ENCODE peak calls at places on chromosomes 3 and 15, in six cellular contexts. One of them, this sample, is unnamed.

GRCh38 chr3:100073555-100074307 is 40.6 kb downstream of the FILIP1L start:
- DNase-seq in GM12864: no peak
- DNase-seq in AG10803: peak
- DNase-seq in HFF-Myc: no peak
- DNase-seq in cardiac fibroblast: peak
- DNase-seq in IMR-90: peak
- DNase-seq in this sample: no peak

GRCh38 chr3:134338201-134338512 is 36.1 kb downstream of the AMOTL2 start:
- DNase-seq in GM12864: no peak
- DNase-seq in AG10803: no peak
- DNase-seq in HFF-Myc: no peak
- DNase-seq in cardiac fibroblast: no peak
- DNase-seq in IMR-90: no peak
- DNase-seq in this sample: no peak

GRCh38 chr3:39137991-39138803 is 15.2 kb downstream of the CSRNP1 start:
- DNase-seq in GM12864: no peak
- DNase-seq in AG10803: no peak
- DNase-seq in HFF-Myc: no peak
- DNase-seq in cardiac fibroblast: no peak
- DNase-seq in IMR-90: no peak
- DNase-seq in this sample: no peak

GRCh38 chr3:170751894-170752283 is 118.1 kb downstream of the RPL22L1 start:
- DNase-seq in GM12864: no peak
- DNase-seq in AG10803: no peak
- DNase-seq in HFF-Myc: no peak
- DNase-seq in cardiac fibroblast: no peak
- DNase-seq in IMR-90: peak
- DNase-seq in this sample: no peak

GRCh38 chr15:35129361-35129760 is 44.3 kb upstream of the NANOGP8 start:
- DNase-seq in GM12864: no peak
- DNase-seq in AG10803: no peak
- DNase-seq in HFF-Myc: no peak
- DNase-seq in cardiac fibroblast: no peak
- DNase-seq in IMR-90: no peak
- DNase-seq in this sample: no peak

GRCh38 chr3:69326821-69327433 is 59.0 kb downstream of the FRMD4B start:
- DNase-seq in GM12864: peak
- DNase-seq in AG10803: no peak
- DNase-seq in HFF-Myc: no peak
- DNase-seq in cardiac fibroblast: peak
- DNase-seq in IMR-90: no peak
- DNase-seq in this sample: no peak

GRCh38 chr3:148158210-148158609 is 539.5 kb upstream of the AGTR1 start:
- DNase-seq in GM12864: no peak
- DNase-seq in AG10803: peak
- DNase-seq in HFF-Myc: peak
- DNase-seq in cardiac fibroblast: peak
- DNase-seq in IMR-90: peak
- DNase-seq in this sample: no peak

GRCh38 chr3:192449036-192449435 is 278.3 kb downstream of the FGF12 start:
- DNase-seq in GM12864: no peak
- DNase-seq in AG10803: no peak
- DNase-seq in HFF-Myc: no peak
- DNase-seq in cardiac fibroblast: peak
- DNase-seq in IMR-90: no peak
- DNase-seq in this sample: no peak

GRCh38 chr3:9388562-9389272 is 8.7 kb upstream of the SETD5 start:
- DNase-seq in GM12864: no peak
- DNase-seq in AG10803: no peak
- DNase-seq in HFF-Myc: no peak
- DNase-seq in cardiac fibroblast: no peak
- DNase-seq in IMR-90: no peak
- DNase-seq in this sample: no peak

GRCh38 chr3:14806641-14807263 is 12.0 kb upstream of the FGD5 start:
- DNase-seq in GM12864: no peak
- DNase-seq in AG10803: no peak
- DNase-seq in HFF-Myc: no peak
- DNase-seq in cardiac fibroblast: peak
- DNase-seq in IMR-90: peak
- DNase-seq in this sample: peak

GRCh38 chr15:88482263-88482662 is 14.8 kb downstream of the MRPS11 start:
- DNase-seq in GM12864: no peak
- DNase-seq in AG10803: no peak
- DNase-seq in HFF-Myc: no peak
- DNase-seq in cardiac fibroblast: no peak
- DNase-seq in IMR-90: no peak
- DNase-seq in this sample: no peak

GRCh38 chr3:114519415-114519814 is 225.6 kb downstream of the TIGIT start:
- DNase-seq in GM12864: peak
- DNase-seq in AG10803: peak
- DNase-seq in HFF-Myc: peak
- DNase-seq in cardiac fibroblast: peak
- DNase-seq in IMR-90: peak
- DNase-seq in this sample: no peak

GRCh38 chr3:142656595-142656994 is 60.4 kb downstream of the PLS1 start:
- DNase-seq in GM12864: no peak
- DNase-seq in AG10803: no peak
- DNase-seq in HFF-Myc: no peak
- DNase-seq in cardiac fibroblast: no peak
- DNase-seq in IMR-90: no peak
- DNase-seq in this sample: no peak

GRCh38 chr15:89760303-89761008 is 9.4 kb upstream of the MESP1 start:
- DNase-seq in GM12864: no peak
- DNase-seq in AG10803: peak
- DNase-seq in HFF-Myc: no peak
- DNase-seq in cardiac fibroblast: peak
- DNase-seq in IMR-90: peak
- DNase-seq in this sample: peak

GRCh38 chr3:14480207-14481017 is 59.7 kb downstream of the GRIP2 start:
- DNase-seq in GM12864: no peak
- DNase-seq in AG10803: peak
- DNase-seq in HFF-Myc: no peak
- DNase-seq in cardiac fibroblast: peak
- DNase-seq in IMR-90: peak
- DNase-seq in this sample: no peak

GRCh38 chr3:187678869-187679268 is 8.7 kb upstream of the SST start:
- DNase-seq in GM12864: no peak
- DNase-seq in AG10803: peak
- DNase-seq in HFF-Myc: peak
- DNase-seq in cardiac fibroblast: peak
- DNase-seq in IMR-90: peak
- DNase-seq in this sample: no peak

GRCh38 chr15:88627463-88627862 is 6.3 kb downstream of the AEN start:
- DNase-seq in GM12864: no peak
- DNase-seq in AG10803: no peak
- DNase-seq in HFF-Myc: no peak
- DNase-seq in cardiac fibroblast: no peak
- DNase-seq in IMR-90: no peak
- DNase-seq in this sample: no peak

GRCh38 chr3:173403376-173403775 is 5.8 kb downstream of the NLGN1 start:
- DNase-seq in GM12864: no peak
- DNase-seq in AG10803: no peak
- DNase-seq in HFF-Myc: no peak
- DNase-seq in cardiac fibroblast: peak
- DNase-seq in IMR-90: peak
- DNase-seq in this sample: no peak

DNA sequence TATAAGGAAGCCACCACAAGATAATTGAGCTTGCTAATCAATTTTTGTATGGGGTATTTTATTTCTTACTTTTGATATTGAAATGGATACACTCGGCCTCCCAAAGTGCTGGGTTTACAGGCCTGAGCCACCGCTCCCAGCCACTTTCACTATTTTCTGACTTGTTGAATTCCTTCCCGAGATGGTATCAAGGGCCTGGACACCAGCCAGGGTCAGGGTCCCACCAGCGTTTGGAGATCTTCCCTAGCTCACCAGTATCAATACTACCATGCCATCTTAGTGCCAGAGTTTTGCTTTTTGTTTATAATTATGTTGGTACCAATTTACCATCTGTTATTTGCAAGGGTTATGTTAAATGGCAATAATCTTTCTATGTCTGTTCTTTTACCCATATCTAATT is 5.5 kb upstream of the SELENOT start:
- DNase-seq in GM12864: no peak
- DNase-seq in AG10803: no peak
- DNase-seq in HFF-Myc: no peak
- DNase-seq in cardiac fibroblast: no peak
- DNase-seq in IMR-90: no peak
- DNase-seq in this sample: no peak
- H3K4me3 ChIP-seq in GM12864: no peak
- H3K4me3 ChIP-seq in AG10803: no peak
- H3K4me3 ChIP-seq in HFF-Myc: no peak
- H3K4me3 ChIP-seq in cardiac fibroblast: no peak
- H3K4me3 ChIP-seq in IMR-90: no peak
- H3K4me3 ChIP-seq in this sample: no peak

GRCh38 chr3:185724761-185725160 is 100.1 kb downstream of the IGF2BP2 start:
- DNase-seq in GM12864: no peak
- DNase-seq in AG10803: peak
- DNase-seq in HFF-Myc: no peak
- DNase-seq in cardiac fibroblast: peak
- DNase-seq in IMR-90: peak
- DNase-seq in this sample: no peak

GRCh38 chr3:185720326-185720725 is 104.5 kb downstream of the IGF2BP2 start:
- DNase-seq in GM12864: no peak
- DNase-seq in AG10803: no peak
- DNase-seq in HFF-Myc: no peak
- DNase-seq in cardiac fibroblast: peak
- DNase-seq in IMR-90: no peak
- DNase-seq in this sample: no peak

GRCh38 chr3:185721970-185722369 is 102.9 kb downstream of the IGF2BP2 start:
- DNase-seq in GM12864: no peak
- DNase-seq in AG10803: no peak
- DNase-seq in HFF-Myc: no peak
- DNase-seq in cardiac fibroblast: no peak
- DNase-seq in IMR-90: no peak
- DNase-seq in this sample: no peak

GRCh38 chr3:185726254-185726967 is 98.4 kb downstream of the IGF2BP2 start:
- DNase-seq in GM12864: no peak
- DNase-seq in AG10803: no peak
- DNase-seq in HFF-Myc: no peak
- DNase-seq in cardiac fibroblast: no peak
- DNase-seq in IMR-90: no peak
- DNase-seq in this sample: no peak

GRCh38 chr3:185722920-185723319 is 101.9 kb downstream of the IGF2BP2 start:
- DNase-seq in GM12864: no peak
- DNase-seq in AG10803: no peak
- DNase-seq in HFF-Myc: no peak
- DNase-seq in cardiac fibroblast: no peak
- DNase-seq in IMR-90: no peak
- DNase-seq in this sample: no peak
- TF ChIP-seq CTCF in GM12864: no peak
- TF ChIP-seq CTCF in AG10803: no peak
- TF ChIP-seq CTCF in HFF-Myc: no peak
- TF ChIP-seq CTCF in cardiac fibroblast: no peak
- TF ChIP-seq CTCF in IMR-90: no peak
- TF ChIP-seq CTCF in this sample: no peak

GRCh38 chr15:50873935-50874353 is 34.5 kb upstream of the AP4E1 start:
- DNase-seq in GM12864: no peak
- DNase-seq in AG10803: no peak
- DNase-seq in HFF-Myc: no peak
- DNase-seq in cardiac fibroblast: no peak
- DNase-seq in IMR-90: no peak
- DNase-seq in this sample: no peak

GRCh38 chr15:50876260-50876988 is 32.1 kb upstream of the AP4E1 start:
- DNase-seq in GM12864: no peak
- DNase-seq in AG10803: no peak
- DNase-seq in HFF-Myc: no peak
- DNase-seq in cardiac fibroblast: no peak
- DNase-seq in IMR-90: no peak
- DNase-seq in this sample: no peak

GRCh38 chr15:50879016-50879415 is 29.5 kb upstream of the AP4E1 start:
- DNase-seq in GM12864: peak
- DNase-seq in AG10803: no peak
- DNase-seq in HFF-Myc: no peak
- DNase-seq in cardiac fibroblast: no peak
- DNase-seq in IMR-90: no peak
- DNase-seq in this sample: no peak

GRCh38 chr15:50880221-50880620 is 28.3 kb upstream of the AP4E1 start:
- DNase-seq in GM12864: no peak
- DNase-seq in AG10803: peak
- DNase-seq in HFF-Myc: no peak
- DNase-seq in cardiac fibroblast: no peak
- DNase-seq in IMR-90: no peak
- DNase-seq in this sample: no peak

GRCh38 chr15:50876989-50877360 is 31.5 kb upstream of the AP4E1 start:
- DNase-seq in GM12864: peak
- DNase-seq in AG10803: peak
- DNase-seq in HFF-Myc: peak
- DNase-seq in cardiac fibroblast: peak
- DNase-seq in IMR-90: peak
- DNase-seq in this sample: no peak
- H3K4me3 ChIP-seq in GM12864: peak
- H3K4me3 ChIP-seq in AG10803: peak
- H3K4me3 ChIP-seq in HFF-Myc: peak
- H3K4me3 ChIP-seq in cardiac fibroblast: peak
- H3K4me3 ChIP-seq in IMR-90: peak
- H3K4me3 ChIP-seq in this sample: peak

DNA sequence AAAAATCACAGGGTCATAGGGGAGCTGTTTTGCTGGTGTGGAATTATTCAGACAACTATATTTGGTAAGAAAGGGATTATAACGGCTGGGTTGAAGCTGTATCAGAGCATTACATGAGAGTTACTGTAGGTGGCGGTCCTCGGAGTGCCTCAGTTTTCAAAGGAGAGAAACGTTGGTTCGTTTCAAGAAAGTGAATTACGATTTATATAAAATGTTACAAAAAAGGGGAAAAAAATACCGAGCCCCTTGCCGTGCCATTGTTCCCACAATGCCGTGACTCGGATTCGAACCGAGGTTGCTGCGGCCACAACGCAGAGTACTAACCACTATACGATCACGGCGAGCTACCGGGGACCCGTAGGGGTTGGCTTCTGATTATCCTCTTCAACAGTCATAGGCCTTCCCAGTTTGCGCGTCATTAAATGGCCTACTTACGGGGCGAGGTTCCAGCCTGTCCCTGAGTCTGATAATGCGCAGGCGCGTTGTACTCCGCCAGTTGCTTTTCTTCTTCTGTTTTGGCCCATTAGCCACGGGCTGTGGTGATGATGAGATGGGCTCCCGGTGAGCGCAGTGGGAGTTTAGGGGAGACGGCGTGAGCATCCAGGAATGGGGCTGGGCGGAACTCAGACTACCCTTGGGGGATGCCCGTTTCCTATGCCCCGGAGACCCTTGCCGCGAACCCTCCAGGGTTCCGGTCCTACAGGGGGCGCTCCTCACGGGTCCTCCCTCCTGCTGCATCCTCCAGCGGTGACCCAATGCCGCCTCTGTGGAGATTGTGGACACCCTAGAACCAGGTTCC is 10.8 kb upstream of the SHF start:
- DNase-seq in GM12864: peak
- DNase-seq in AG10803: peak
- DNase-seq in HFF-Myc: peak
- DNase-seq in cardiac fibroblast: peak
- DNase-seq in IMR-90: peak
- DNase-seq in this sample: peak
- TF ChIP-seq CTCF in GM12864: peak
- TF ChIP-seq CTCF in AG10803: peak
- TF ChIP-seq CTCF in HFF-Myc: peak
- TF ChIP-seq CTCF in cardiac fibroblast: peak
- TF ChIP-seq CTCF in IMR-90: peak
- TF ChIP-seq CTCF in this sample: peak

GRCh38 chr15:84734794-84735479 is 13.5 kb upstream of the ZNF592 start:
- DNase-seq in GM12864: peak
- DNase-seq in AG10803: no peak
- DNase-seq in HFF-Myc: no peak
- DNase-seq in cardiac fibroblast: peak
- DNase-seq in IMR-90: peak
- DNase-seq in this sample: peak
- H3K4me3 ChIP-seq in GM12864: peak
- H3K4me3 ChIP-seq in AG10803: no peak
- H3K4me3 ChIP-seq in HFF-Myc: no peak
- H3K4me3 ChIP-seq in cardiac fibroblast: no peak
- H3K4me3 ChIP-seq in IMR-90: peak
- H3K4me3 ChIP-seq in this sample: peak

This sample was measured in upper lobe of right lung.